ENCODE peak calls at places on chromosomes 16 and 17, in five cellular contexts. G, D, N, V and H are unnamed samples. For H3K4me1, the result is how much of the 10 kb centered on the place peaks cover.

GRCh38 chr16:67560827-67561342 is 1.4 kb upstream of the CTCF start:
- ATAC-seq in G (no peak), D (no peak), N (no peak), V (no peak), H (no peak)

GRCh38 chr16:84940670-84941551 is 70.4 kb downstream of the ZDHHC7 start:
- ATAC-seq in G (no peak), D (peak), N (peak), V (peak), H (peak)

GRCh38 chr17:7262192-7263070 is at the start of gene CLDN7:
- ATAC-seq in G (no peak), D (no peak), N (peak), V (no peak), H (no peak)

GRCh38 chr17:6099492-6099891 is 29.3 kb downstream of the WSCD1 start:
- ATAC-seq in G (no peak), D (no peak), N (no peak), V (no peak), H (no peak)

GRCh38 chr17:7982171-7982570 is 20.2 kb upstream of the GUCY2D start:
- ATAC-seq in G (no peak), D (no peak), N (no peak), V (no peak), H (no peak)

GRCh38 chr16:79758615-79759346 is 158.2 kb upstream of the MAF start:
- ATAC-seq in G (no peak), D (peak), N (no peak), V (peak), H (no peak)

GRCh38 chr16:68086336-68086821 is 1.2 kb downstream of the NFATC3 start:
- ATAC-seq in G (no peak), D (no peak), N (peak), V (no peak), H (no peak)

GRCh38 chr16:82945420-82946096 is 318.8 kb downstream of the CDH13 start:
- ATAC-seq in G (no peak), D (no peak), N (no peak), V (no peak), H (no peak)

GRCh38 chr16:77762260-77762659 is 26.1 kb upstream of the VAT1L start:
- ATAC-seq in G (no peak), D (no peak), N (no peak), V (peak), H (no peak)

GRCh38 chr17:37067555-37068111 is 118.9 kb downstream of the AATF start:
- ATAC-seq in G (no peak), D (peak), N (peak), V (peak), H (peak)

GRCh38 chr16:19697756-19698318 is 20.2 kb downstream of the KNOP1 start:
- ATAC-seq in G (no peak), D (no peak), N (no peak), V (no peak), H (no peak)

GRCh38 chr16:89742948-89743347 is 21.6 kb downstream of the ZNF276 start:
- ATAC-seq in G (no peak), D (no peak), N (no peak), V (no peak), H (no peak)

GRCh38 chr17:58913971-58914769 is 158.5 kb downstream of the PPM1E start:
- ATAC-seq in G (no peak), D (peak), N (no peak), V (no peak), H (no peak)

GRCh38 chr17:50184611-50185398 is 16.6 kb downstream of the COL1A1 start:
- ATAC-seq in G (peak), D (no peak), N (peak), V (no peak), H (peak)

GRCh38 chr17:80447790-80448189 is 28.6 kb downstream of the NPTX1 start:
- ATAC-seq in G (no peak), D (no peak), N (no peak), V (no peak), H (no peak)

GRCh38 chr17:80446645-80447405 is 29.6 kb downstream of the NPTX1 start:
- ATAC-seq in G (no peak), D (no peak), N (no peak), V (no peak), H (no peak)

GRCh38 chr17:80443916-80444708 is 29.1 kb downstream of the ENDOV start:
- ATAC-seq in G (no peak), D (no peak), N (no peak), V (no peak), H (no peak)

GRCh38 chr17:80443498-80443897 is 28.5 kb downstream of the ENDOV start:
- ATAC-seq in G (no peak), D (no peak), N (no peak), V (no peak), H (no peak)

GRCh38 chr17:80445152-80446110 is 30.5 kb downstream of the ENDOV start:
- ATAC-seq in G (no peak), D (peak), N (no peak), V (no peak), H (no peak)
- H3K4me1 ChIP-seq in G (under half), D (under half), N (under half), V (under half), H (under half)

GRCh38 chr17:45338996-45339535 is 22.2 kb upstream of the MAP3K14 start:
- ATAC-seq in G (no peak), D (no peak), N (no peak), V (no peak), H (no peak)

GRCh38 chr17:45342871-45343526 is 26.2 kb upstream of the MAP3K14 start:
- ATAC-seq in G (no peak), D (no peak), N (no peak), V (no peak), H (no peak)

GRCh38 chr17:45339646-45340605 is 23.1 kb upstream of the MAP3K14 start:
- ATAC-seq in G (no peak), D (no peak), N (no peak), V (no peak), H (no peak)

GRCh38 chr17:45342306-45342705 is 25.5 kb upstream of the MAP3K14 start:
- ATAC-seq in G (no peak), D (no peak), N (no peak), V (no peak), H (no peak)

DNA sequence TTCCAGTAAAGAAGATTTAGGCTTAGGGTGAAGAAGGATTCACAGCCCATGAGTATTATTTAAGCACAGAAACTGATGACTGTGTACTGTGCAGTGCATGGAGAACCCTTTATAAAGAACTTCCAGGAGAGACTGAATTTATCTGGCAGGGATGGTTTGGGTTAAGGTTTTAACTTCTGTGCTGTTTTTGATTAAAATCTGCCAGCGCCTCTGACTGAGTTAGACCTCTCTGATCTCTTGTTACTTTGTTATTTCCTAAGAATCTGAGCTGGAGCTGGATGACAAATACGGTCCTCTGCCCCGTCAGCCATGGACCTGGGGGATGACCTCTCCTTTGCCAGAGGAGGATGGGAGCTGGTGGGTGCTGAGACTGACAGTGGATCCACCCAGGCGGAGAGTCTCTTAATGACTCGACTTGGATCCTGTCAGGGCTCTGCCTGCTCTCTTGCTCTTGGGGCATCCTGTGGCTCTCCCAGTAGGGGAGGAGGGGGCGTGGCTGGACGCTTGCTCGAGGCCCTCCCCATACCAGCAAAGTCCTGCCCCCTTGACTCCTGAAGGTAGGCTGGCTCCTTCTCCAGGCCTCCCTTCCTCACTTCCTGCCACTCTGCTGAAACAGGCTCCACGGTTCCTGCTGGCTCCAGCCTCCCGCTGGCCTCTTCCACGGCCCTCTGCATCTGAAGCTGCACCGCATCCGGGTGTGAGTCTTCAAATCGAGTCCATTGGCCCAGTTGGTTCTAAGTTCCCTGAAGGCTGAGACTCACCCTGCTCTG is 24.8 kb upstream of the MAP3K14 start:
- ATAC-seq in G (no peak), D (peak), N (peak), V (peak), H (peak)
- TF ChIP-seq POLR2A in G (no peak), D (peak), N (no peak), V (no peak), H (no peak)

GRCh38 chr17:4663711-4664110 is 22.2 kb upstream of the ALOX15 start:
- ATAC-seq in G (no peak), D (no peak), N (no peak), V (no peak), H (no peak)
- TF ChIP-seq EP300 in G (no peak), D (no peak), N (no peak), V (no peak), H (no peak)

GRCh38 chr17:43142153-43142552 is 17.0 kb upstream of the BRCA1 start:
- ATAC-seq in G (no peak), D (no peak), N (no peak), V (no peak), H (no peak)
- H3K4me1 ChIP-seq in G (under half), D (under half), N (under half), V (under half), H (under half)

GRCh38 chr16:3115011-3115410 is 2.6 kb downstream of the ZNF205 start:
- ATAC-seq in G (no peak), D (no peak), N (no peak), V (no peak), H (no peak)

GRCh38 chr16:3115561-3115960 is 3.2 kb downstream of the ZNF205 start:
- ATAC-seq in G (no peak), D (no peak), N (no peak), V (no peak), H (no peak)

GRCh38 chr16:3112881-3113574 is 642 bp downstream of the ZNF205 start:
- ATAC-seq in G (no peak), D (no peak), N (peak), V (peak), H (peak)

GRCh38 chr16:3113765-3114479 is 1.5 kb downstream of the ZNF205 start:
- ATAC-seq in G (no peak), D (no peak), N (peak), V (no peak), H (no peak)

GRCh38 chr16:3112058-3112880 is at the start of gene ZNF205:
- ATAC-seq in G (peak), D (peak), N (peak), V (peak), H (peak)
- TF ChIP-seq POLR2A in G (no peak), D (peak), N (peak), V (peak), H (no peak)

GRCh38 chr17:79907855-79908254 is 68.6 kb upstream of the CBX4 start:
- ATAC-seq in G (no peak), D (no peak), N (peak), V (no peak), H (no peak)

GRCh38 chr17:79909121-79909520 is 69.9 kb upstream of the CBX4 start:
- ATAC-seq in G (no peak), D (no peak), N (no peak), V (no peak), H (no peak)

GRCh38 chr17:79907217-79907715 is 68.0 kb upstream of the CBX4 start:
- ATAC-seq in G (no peak), D (no peak), N (no peak), V (no peak), H (no peak)

GRCh38 chr17:79904865-79905264 is 65.6 kb upstream of the CBX4 start:
- ATAC-seq in G (no peak), D (no peak), N (no peak), V (no peak), H (no peak)

DNA sequence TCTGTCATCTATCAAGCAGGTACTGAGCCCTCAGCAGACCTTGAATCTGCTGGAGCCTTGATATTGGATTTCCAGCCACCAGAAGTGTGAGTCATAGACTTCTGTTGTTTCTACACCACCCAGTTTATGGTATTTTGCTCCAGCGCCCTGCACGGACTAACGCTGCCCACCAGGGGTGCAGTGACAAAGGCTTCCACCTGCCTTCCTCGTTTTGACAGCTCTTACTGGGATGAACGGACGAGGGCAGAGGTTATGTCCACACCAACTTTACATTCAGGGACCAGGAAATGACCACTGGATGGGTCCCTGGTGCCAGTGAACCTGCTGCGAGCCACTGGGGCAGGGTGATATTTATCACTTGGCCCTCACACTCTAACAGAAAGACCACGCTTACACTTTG is 66.6 kb upstream of the CBX4 start:
- ATAC-seq in G (no peak), D (peak), N (peak), V (peak), H (no peak)
- TF ChIP-seq EP300 in G (no peak), D (no peak), N (no peak), V (no peak), H (no peak)

DNA sequence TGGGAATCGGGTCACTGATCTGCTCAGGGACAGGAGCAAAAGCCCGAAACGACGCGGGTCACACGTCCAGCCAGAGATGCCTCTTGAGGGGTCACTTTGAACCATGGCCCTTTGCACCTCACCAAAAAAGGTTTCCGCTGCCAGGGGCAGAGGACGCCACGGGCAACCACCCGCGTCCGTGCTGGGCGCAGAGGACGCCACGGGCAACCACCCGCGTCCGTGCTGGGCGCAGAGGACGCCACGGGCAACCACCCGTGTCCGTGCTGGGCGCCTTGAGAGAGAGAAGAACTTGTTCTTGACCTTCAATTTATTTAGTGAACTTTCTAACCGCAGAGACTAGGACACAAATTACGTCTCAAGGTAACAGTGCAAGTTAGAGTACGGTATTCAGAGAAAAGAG is 35.5 kb downstream of the TIMM22 start:
- ATAC-seq in G (no peak), D (no peak), N (no peak), V (no peak), H (no peak)
- H3K4me1 ChIP-seq in G (under half), D (under half), N (under half), V (under half), H (under half)